ENCODE peak calls at places on chromosomes 2 and 18, in five cellular contexts. E is CD8-positive, alpha-beta T cell; L is astrocyte; J is tibial artery; Y is cardiac fibroblast. Z is an unnamed sample.

GRCh38 chr2:203918839-203919238 is 17.7 kb upstream of the ICOS start:
- DNase-seq in Y (no peak), J (no peak), L (no peak), E (no peak), Z (no peak)

GRCh38 chr2:88350641-88351601 is 101.6 kb downstream of the FOXI3 start:
- DNase-seq in E (peak), Y (peak), L (no peak), J (peak), Z (peak)

GRCh38 chr2:26901326-26902183 is 53.6 kb downstream of the DPYSL5 start:
- DNase-seq in E (no peak), Y (peak), J (no peak), L (no peak), Z (peak)

GRCh38 chr2:28206786-28207185 is 185.9 kb upstream of the FOSL2 start:
- DNase-seq in Y (peak), L (no peak), J (no peak), E (no peak), Z (peak)

GRCh38 chr18:27061488-27062095 is 123.5 kb downstream of the CHST9 start:
- DNase-seq in L (no peak), E (no peak), Y (no peak), J (no peak), Z (no peak)

GRCh38 chr2:234483568-234484251 is 13.2 kb downstream of the ARL4C start:
- DNase-seq in E (peak), Y (no peak), J (no peak), L (no peak), Z (no peak)

GRCh38 chr2:893311-893710 is 57.3 kb upstream of the SNTG2 start:
- DNase-seq in L (no peak), E (no peak), J (no peak), Y (no peak), Z (peak)

GRCh38 chr2:55585451-55586079 is 31.9 kb downstream of the PPP4R3B start:
- DNase-seq in J (no peak), L (peak), Y (peak), E (no peak), Z (peak)

GRCh38 chr2:99850076-99850710 is 292.2 kb downstream of the AFF3 start:
- DNase-seq in L (peak), Y (no peak), E (no peak), J (no peak), Z (no peak)

GRCh38 chr2:218015831-218016521 is 13.2 kb upstream of the TNS1 start:
- DNase-seq in J (no peak), L (no peak), Y (no peak), E (no peak), Z (no peak)

GRCh38 chr2:230586328-230586982 is 126.2 kb upstream of the CAB39 start:
- DNase-seq in E (no peak), J (no peak), L (peak), Y (peak), Z (peak)

DNA sequence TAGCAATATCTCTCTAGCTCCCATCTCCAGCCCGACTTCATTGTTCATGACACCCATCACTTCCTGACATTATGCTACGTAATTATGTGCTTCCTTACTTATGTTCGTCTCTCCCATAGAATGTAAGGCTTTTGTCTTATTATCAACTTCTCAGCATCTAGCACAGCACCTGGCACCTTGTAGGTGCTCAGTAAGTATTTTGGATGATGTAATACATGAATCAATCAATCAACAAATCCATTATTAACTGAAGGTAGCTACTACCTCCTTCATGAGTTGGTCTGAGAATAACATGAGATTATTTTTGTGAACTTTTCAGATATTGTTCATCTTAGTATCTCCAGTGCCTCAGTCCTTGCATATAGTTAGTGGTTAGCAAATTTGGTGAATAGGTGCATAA is 109.3 kb downstream of the EN1 start:
- DNase-seq in J (no peak), E (no peak), L (no peak), Y (no peak), Z (no peak)
- H3K4me3 ChIP-seq in J (no peak), E (no peak), L (no peak), Y (no peak), Z (no peak)

GRCh38 chr2:228699400-228699799 is 517.9 kb upstream of the SPHKAP start:
- DNase-seq in L (peak), Y (peak), E (no peak), J (no peak), Z (peak)
- TF ChIP-seq CTCF in L (no peak), Y (peak), E (no peak), J (no peak), Z (peak)

GRCh38 chr2:172082944-172083718 is 2.2 kb upstream of the DLX1 start:
- DNase-seq in J (no peak), E (no peak), L (no peak), Y (no peak), Z (no peak)
- H3K4me3 ChIP-seq in J (no peak), E (no peak), L (no peak), Y (peak), Z (no peak)

GRCh38 chr2:123935405-123935804 is 89.7 kb upstream of the CNTNAP5 start:
- DNase-seq in J (no peak), E (no peak), Y (no peak), L (no peak), Z (no peak)
- TF ChIP-seq CTCF in J (no peak), E (no peak), Y (no peak), L (no peak), Z (no peak)